ENCODE peak calls at places on chromosomes 3 and 15, in ten cellular contexts. C, O, T, E, Z, R, Q, Y, H and X are unnamed samples.

GRCh38 chr3:139301183-139301582 is 42.6 kb upstream of the MRPS22 start:
- DNase-seq in R (no peak), T (no peak), O (no peak), Y (no peak), C (peak; percentile 48), E (no peak), H (no peak), Z (no peak), Q (peak; percentile 47), X (no peak)

GRCh38 chr15:65884511-65884910 is 15.2 kb downstream of the RAB11A start:
- DNase-seq in Y (no peak), Q (no peak), R (no peak), C (no peak), O (no peak), H (no peak), E (no peak), Z (no peak), T (no peak), X (no peak)

GRCh38 chr3:12632523-12632922 is 31.4 kb downstream of the RAF1 start:
- DNase-seq in H (no peak), Z (no peak), E (no peak), O (no peak), R (no peak), T (no peak), Q (no peak), Y (no peak), C (no peak), X (no peak)

GRCh38 chr3:195104340-195104739 is 166.6 kb downstream of the XXYLT1 start:
- DNase-seq in O (no peak), T (no peak), Q (no peak), R (no peak), C (no peak), Z (no peak), Y (no peak), E (no peak), H (no peak), X (no peak)

GRCh38 chr15:66878761-66879160 is 176.7 kb downstream of the SMAD6 start:
- DNase-seq in E (no peak), Q (no peak), Y (no peak), O (no peak), T (no peak), Z (no peak), H (no peak), C (no peak), R (no peak), X (no peak)

GRCh38 chr15:70376929-70377691 is 279.4 kb upstream of the TLE3 start:
- DNase-seq in Y (peak; percentile 45), T (no peak), E (peak; percentile 51), H (peak; percentile 48), Z (peak; percentile 42), R (no peak), Q (peak; percentile 76), C (peak; percentile 67), O (peak; percentile 66), X (peak; percentile 61)

GRCh38 chr15:89645680-89646079 is 9.6 kb downstream of the KIF7 start:
- DNase-seq in Z (no peak), C (no peak), H (no peak), T (no peak), R (no peak), O (no peak), E (no peak), Q (no peak), Y (no peak), X (no peak)

GRCh38 chr3:118970819-118971218 is 63.8 kb downstream of the IGSF11 start:
- DNase-seq in Q (no peak), T (no peak), O (no peak), Y (no peak), C (no peak), E (no peak), Z (no peak), H (no peak), R (no peak), X (no peak)

GRCh38 chr3:70556056-70556455 is 243.6 kb upstream of the MDFIC2 start:
- DNase-seq in C (no peak), E (no peak), O (no peak), Q (no peak), Y (no peak), R (no peak), H (no peak), T (no peak), Z (no peak), X (no peak)

GRCh38 chr3:169634618-169635236 is 28.8 kb downstream of the MECOM start:
- DNase-seq in E (no peak), Q (no peak), C (no peak), Y (no peak), Z (no peak), R (no peak), T (peak; percentile 65), O (no peak), H (peak; percentile 50), X (no peak)

GRCh38 chr3:48427630-48427962 is 2.3 kb downstream of the PLXNB1 start:
- DNase-seq in C (no peak), E (no peak), Z (no peak), R (no peak), Q (no peak), O (no peak), Y (no peak), T (no peak), H (no peak), X (no peak)

GRCh38 chr3:9600597-9600996 is 47.0 kb upstream of the LHFPL4 start:
- DNase-seq in O (peak; percentile 48), H (peak; percentile 6), Q (no peak), T (peak; percentile 70), E (no peak), Y (peak; percentile 56), C (peak; percentile 50), Z (no peak), R (no peak), X (peak; percentile 4)

GRCh38 chr15:73922186-73923151 is 3.8 kb upstream of the LOXL1 start:
- DNase-seq in R (no peak), T (peak; percentile 43), Q (peak; percentile 62), H (peak; percentile 90), Y (no peak), C (peak; percentile 81), E (peak; percentile 75), O (peak; percentile 50), Z (peak; percentile 85), X (no peak)

GRCh38 chr3:4993276-4994143 is 14.3 kb downstream of the BHLHE40 start:
- DNase-seq in Y (no peak), T (no peak), O (no peak), Q (peak; percentile 23), C (peak; percentile 36), Z (no peak), R (no peak), E (no peak), H (no peak), X (no peak)

GRCh38 chr3:16890605-16891333 is 6.0 kb downstream of the PLCL2 start:
- DNase-seq in T (no peak), Y (no peak), E (no peak), R (no peak), Z (no peak), Q (peak; percentile 16), O (no peak), H (no peak), C (no peak), X (no peak)

GRCh38 chr3:88235102-88235501 is 85.3 kb downstream of the C3orf38 start:
- DNase-seq in H (no peak), O (no peak), Q (peak; percentile 1), T (no peak), Y (no peak), E (no peak), Z (no peak), C (peak; percentile 36), R (no peak), X (no peak)
- TF ChIP-seq CTCF in H (no peak), O (no peak), Q (no peak), T (no peak), Y (no peak), E (no peak), Z (no peak), C (no peak), R (no peak), X (no peak)

DNA sequence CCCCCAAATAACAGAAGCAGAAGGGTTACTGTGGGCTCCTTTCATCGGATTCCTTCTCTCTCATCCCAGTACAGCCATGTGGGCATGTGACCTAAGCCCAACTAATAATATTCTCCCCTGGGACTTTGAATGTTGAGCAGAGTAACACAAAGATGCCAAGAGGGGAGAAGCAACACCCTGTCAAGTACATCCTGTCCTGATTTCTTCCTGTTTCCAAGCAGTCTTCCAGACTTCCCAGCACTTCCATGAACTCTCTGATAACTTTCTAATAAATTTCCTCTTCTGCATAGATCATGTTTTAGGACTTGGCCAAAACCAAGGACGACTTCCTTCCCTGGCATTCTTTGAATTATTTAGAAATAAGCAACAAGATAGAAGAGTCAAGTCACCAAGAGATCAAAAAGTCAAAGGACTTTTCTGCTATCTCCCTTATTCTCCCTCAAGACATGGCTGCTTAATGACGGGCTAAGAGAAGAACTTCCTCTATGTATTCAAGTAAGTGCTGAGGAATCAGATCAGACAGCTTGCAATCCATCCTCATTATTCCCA is 37.9 kb downstream of the CRYGS start:
- DNase-seq in R (no peak), H (no peak), Z (no peak), O (no peak), Q (no peak), T (no peak), E (no peak), Y (no peak), C (no peak), X (no peak)
- TF ChIP-seq CTCF in R (no peak), H (no peak), Z (no peak), O (no peak), Q (no peak), T (no peak), E (no peak), Y (no peak), C (no peak), X (no peak)

GRCh38 chr15:58383876-58384275 is 47.9 kb upstream of the LIPC start:
- DNase-seq in T (no peak), Y (no peak), E (no peak), O (no peak), C (no peak), Z (peak; percentile 59), R (no peak), H (no peak), Q (no peak), X (no peak)
- TF ChIP-seq CTCF in T (no peak), Y (no peak), E (no peak), O (no peak), C (no peak), Z (peak; percentile 29), R (no peak), H (no peak), Q (no peak), X (no peak)

GRCh38 chr3:78992400-78992799 is 775.4 kb downstream of the ROBO1 start:
- DNase-seq in Z (no peak), Q (no peak), H (no peak), C (no peak), T (no peak), Y (no peak), E (no peak), O (no peak), R (no peak), X (no peak)

GRCh38 chr3:78991656-78992055 is 776.1 kb downstream of the ROBO1 start:
- DNase-seq in Z (no peak), Q (no peak), O (no peak), H (no peak), E (no peak), T (no peak), Y (no peak), C (no peak), R (no peak), X (no peak)

GRCh38 chr3:78990164-78990563 is 777.6 kb downstream of the ROBO1 start:
- DNase-seq in R (no peak), O (no peak), C (no peak), Z (no peak), Y (no peak), E (no peak), H (no peak), T (no peak), Q (no peak), X (no peak)

GRCh38 chr3:78986702-78987101 is 781.1 kb downstream of the ROBO1 start:
- DNase-seq in H (no peak), O (no peak), Z (peak; percentile 80), T (no peak), E (no peak), Q (no peak), R (no peak), Y (no peak), C (no peak), X (no peak)

GRCh38 chr3:78988324-78988723 is 779.5 kb downstream of the ROBO1 start:
- DNase-seq in H (peak; percentile 51), Y (no peak), Z (no peak), T (no peak), Q (peak; percentile 54), O (no peak), R (peak; percentile 16), C (peak; percentile 64), E (peak; percentile 28), X (no peak)
- TF ChIP-seq CTCF in H (no peak), Y (peak; percentile 38), Z (peak; percentile 51), T (peak; percentile 17), Q (peak; percentile 49), O (no peak), R (peak; percentile 49), C (peak; percentile 38), E (peak; percentile 56), X (peak; percentile 29)